ENCODE peak calls at places on chromosome 4, in five cellular contexts. S, W, T, E and R are unnamed samples.
A peak's percentile ranks its signal among the peaks of the same experiment; 100 is the strongest.

GRCh38 chr4:6337331-6337935 is 67.8 kb downstream of the WFS1 start:
- DNase-seq in S (no peak), W (no peak), T (no peak), E (no peak), R (no peak)

GRCh38 chr4:127875791-127876190 is 4.9 kb upstream of the PLK4 start:
- DNase-seq in E (no peak), T (no peak), S (no peak), W (no peak), R (no peak)

GRCh38 chr4:156803056-156803455 is 168.5 kb downstream of the PDGFC start:
- DNase-seq in E (peak; percentile 66), S (no peak), W (no peak), T (no peak), R (no peak)

GRCh38 chr4:151117371-151117962 is 18.0 kb downstream of the RPS3A start:
- DNase-seq in T (no peak), S (peak; percentile 60), E (peak; percentile 80), W (peak; percentile 60), R (peak; percentile 57)

GRCh38 chr4:174553828-174554227 is 31.5 kb upstream of the HPGD start:
- DNase-seq in T (no peak), S (no peak), W (no peak), E (peak; percentile 55), R (no peak)

GRCh38 chr4:112061418-112061817 is 83.8 kb upstream of the FAM241A start:
- DNase-seq in W (no peak), S (no peak), E (no peak), T (no peak), R (no peak)

GRCh38 chr4:6308890-6309643 is 39.4 kb downstream of the WFS1 start:
- DNase-seq in T (no peak), W (no peak), E (no peak), S (no peak), R (no peak)

GRCh38 chr4:145882594-145882993 is 56.0 kb downstream of the ZNF827 start:
- DNase-seq in E (no peak), W (no peak), S (no peak), T (no peak), R (no peak)

GRCh38 chr4:78296261-78296660 is 239.1 kb downstream of the FRAS1 start:
- DNase-seq in S (no peak), E (no peak), W (no peak), T (no peak), R (no peak)

GRCh38 chr4:87971866-87972265 is 3.6 kb upstream of the SPP1 start:
- DNase-seq in E (no peak), W (no peak), T (no peak), S (no peak), R (no peak)

GRCh38 chr4:76943129-76943620 is 6.4 kb upstream of the SEPTIN11 start:
- DNase-seq in S (no peak), E (peak; percentile 69), W (no peak), T (no peak), R (no peak)

GRCh38 chr4:102665527-102665926 is 95.2 kb downstream of the MANBA start:
- DNase-seq in T (no peak), W (no peak), E (no peak), S (no peak), R (no peak)

GRCh38 chr4:158776106-158776505 is 7.3 kb downstream of the FNIP2 start:
- DNase-seq in T (no peak), E (no peak), W (no peak), S (no peak), R (no peak)

GRCh38 chr4:143178923-143179322 is 5.8 kb upstream of the USP38 start:
- DNase-seq in W (no peak), S (no peak), E (no peak), T (no peak), R (no peak)

GRCh38 chr4:111854494-111855087 is 290.7 kb upstream of the FAM241A start:
- DNase-seq in T (no peak), E (peak; percentile 34), W (no peak), S (no peak), R (no peak)

GRCh38 chr4:34046580-34046979 is 2197.7 kb downstream of the ARAP2 start:
- DNase-seq in T (no peak), E (peak; percentile 52), S (no peak), W (no peak), R (no peak)

GRCh38 chr4:77852892-77853495 is 9.6 kb upstream of the MRPL1 start:
- DNase-seq in W (no peak), S (no peak), T (no peak), E (no peak), R (no peak)

GRCh38 chr4:26815686-26816085 is 45.0 kb upstream of the STIM2 start:
- DNase-seq in W (no peak), T (no peak), E (no peak), S (no peak), R (no peak)

GRCh38 chr4:61489927-61490326 is 289.8 kb downstream of the ADGRL3 start:
- DNase-seq in E (no peak), S (no peak), T (no peak), W (no peak), R (no peak)

GRCh38 chr4:3679071-3679825 is 86.9 kb upstream of the ADRA2C start:
- DNase-seq in E (no peak), W (no peak), S (no peak), T (no peak), R (no peak)

GRCh38 chr4:25875281-25875745 is 12.5 kb upstream of the SEL1L3 start:
- DNase-seq in E (no peak), T (no peak), W (no peak), S (no peak), R (no peak)

GRCh38 chr4:120052840-120053239 is 13.8 kb downstream of the MAD2L1 start:
- DNase-seq in W (peak; percentile 85), S (no peak), T (no peak), E (peak; percentile 100), R (peak; percentile 9)

GRCh38 chr4:70958681-70959080 is 34.8 kb upstream of the DCK start:
- DNase-seq in S (no peak), W (no peak), E (peak; percentile 53), T (no peak), R (no peak)

GRCh38 chr4:139786494-139787354 is 121.1 kb downstream of the MGST2 start:
- DNase-seq in T (no peak), S (no peak), W (no peak), E (no peak), R (no peak)

GRCh38 chr4:159444668-159445067 is 341.8 kb downstream of the RAPGEF2 start:
- DNase-seq in W (no peak), S (no peak), T (no peak), E (no peak), R (no peak)

GRCh38 chr4:123398803-123399637 is 2.4 kb downstream of the SPRY1 start:
- DNase-seq in T (no peak), E (peak; percentile 83), S (peak; percentile 57), W (peak; percentile 63), R (peak; percentile 53)

GRCh38 chr4:161604516-161605300 is 559.1 kb downstream of the FSTL5 start:
- DNase-seq in T (no peak), S (no peak), E (no peak), W (no peak), R (no peak)

GRCh38 chr4:69032847-69033638 is 63.2 kb upstream of the UGT2B7 start:
- DNase-seq in E (no peak), W (no peak), T (no peak), S (peak; percentile 82), R (no peak)

GRCh38 chr4:42452823-42453222 is 55.5 kb downstream of the SHISA3 start:
- DNase-seq in W (no peak), S (no peak), T (no peak), E (no peak), R (no peak)

GRCh38 chr4:2087170-2087569 is 28.0 kb downstream of the NAT8L start:
- DNase-seq in T (no peak), W (no peak), S (no peak), E (no peak), R (no peak)

GRCh38 chr4:75845992-75846391 is 56.3 kb downstream of the PPEF2 start:
- DNase-seq in W (no peak), S (no peak), T (no peak), E (no peak), R (no peak)

GRCh38 chr4:35300996-35301774 is 943.1 kb downstream of the ARAP2 start:
- DNase-seq in S (no peak), E (no peak), T (peak; percentile 51), W (no peak), R (no peak)

GRCh38 chr4:44493924-44494323 is 45.3 kb upstream of the KCTD8 start:
- DNase-seq in W (no peak), T (no peak), S (no peak), E (no peak), R (no peak)

GRCh38 chr4:90121961-90122748 is 5.0 kb upstream of the CCSER1 start:
- DNase-seq in S (no peak), T (no peak), E (no peak), W (no peak), R (no peak)

GRCh38 chr4:90120815-90121214 is 6.4 kb upstream of the CCSER1 start:
- DNase-seq in W (no peak), T (no peak), S (no peak), E (no peak), R (no peak)

GRCh38 chr4:90118547-90119211 is 8.5 kb upstream of the CCSER1 start:
- DNase-seq in W (no peak), E (no peak), S (no peak), T (no peak), R (no peak)

GRCh38 chr4:90120037-90120436 is 7.2 kb upstream of the CCSER1 start:
- DNase-seq in T (no peak), W (no peak), S (no peak), E (no peak), R (no peak)
- TF ChIP-seq CTCF in T (peak; percentile 50), W (no peak), S (no peak), E (no peak), R (no peak)

GRCh38 chr4:153486281-153487151 is 20.4 kb downstream of the TMEM131L start:
- DNase-seq in T (no peak), S (no peak), E (peak; percentile 70), W (no peak), R (no peak)
- H3K27ac ChIP-seq in T (no peak overlapping the region), S (no peak overlapping the region), E (peak overlapping the region; percentile 50), W (peak overlapping the region; percentile 87), R (no peak overlapping the region)

GRCh38 chr4:8235224-8235623 is 34.3 kb upstream of the HTRA3 start:
- DNase-seq in E (no peak), S (no peak), W (no peak), T (no peak), R (no peak)
- H3K36me3 ChIP-seq in E (no peaks in the 10 kb centered on the region), S (peaks cover 42% of the 10 kb centered on the region), W (no peaks in the 10 kb centered on the region), T (no peaks in the 10 kb centered on the region), R (no peaks in the 10 kb centered on the region)

GRCh38 chr4:83581411-83582288 is 45.7 kb downstream of the GPAT3 start:
- DNase-seq in T (no peak), W (no peak), E (no peak), S (no peak), R (no peak)

GRCh38 chr4:83585982-83586508 is 50.1 kb downstream of the GPAT3 start:
- DNase-seq in S (no peak), E (no peak), W (no peak), T (no peak), R (no peak)

GRCh38 chr4:83582289-83582756 is 46.4 kb downstream of the GPAT3 start:
- DNase-seq in E (peak; percentile 68), S (peak; percentile 81), T (no peak), W (no peak), R (no peak)
- TF ChIP-seq CTCF in E (no peak), S (no peak), T (no peak), W (no peak), R (no peak)